ENCODE peak calls at places on chromosomes 7 and 10, in seven cellular contexts. One of them, this sample, is unnamed.

GRCh38 chr10:45419673-45420020 is 45.6 kb downstream of the ALOX5 start:
- DNase-seq in left lung: no peak
- DNase-seq in tibial artery: no peak
- DNase-seq in heart right ventricle: peak
- DNase-seq in fibroblast of the aortic adventitia: no peak
- DNase-seq in fibroblast of pulmonary artery: no peak
- DNase-seq in BJ: no peak
- DNase-seq in this sample: no peak

GRCh38 chr10:23174974-23175512 is 17.1 kb upstream of the PTF1A start:
- DNase-seq in left lung: no peak
- DNase-seq in tibial artery: no peak
- DNase-seq in heart right ventricle: no peak
- DNase-seq in fibroblast of the aortic adventitia: no peak
- DNase-seq in fibroblast of pulmonary artery: no peak
- DNase-seq in BJ: no peak
- DNase-seq in this sample: no peak

GRCh38 chr10:112663181-112663879 is 216.3 kb downstream of the VTI1A start:
- DNase-seq in left lung: no peak
- DNase-seq in tibial artery: no peak
- DNase-seq in heart right ventricle: no peak
- DNase-seq in fibroblast of the aortic adventitia: peak
- DNase-seq in fibroblast of pulmonary artery: peak
- DNase-seq in BJ: no peak
- DNase-seq in this sample: no peak

GRCh38 chr10:6337382-6337781 is 134.7 kb downstream of the PFKFB3 start:
- DNase-seq in left lung: no peak
- DNase-seq in tibial artery: no peak
- DNase-seq in heart right ventricle: no peak
- DNase-seq in fibroblast of the aortic adventitia: no peak
- DNase-seq in fibroblast of pulmonary artery: no peak
- DNase-seq in BJ: no peak
- DNase-seq in this sample: no peak

GRCh38 chr10:6748981-6749630 is 169.0 kb upstream of the PRKCQ start:
- DNase-seq in left lung: no peak
- DNase-seq in tibial artery: no peak
- DNase-seq in heart right ventricle: no peak
- DNase-seq in fibroblast of the aortic adventitia: peak
- DNase-seq in fibroblast of pulmonary artery: peak
- DNase-seq in BJ: peak
- DNase-seq in this sample: no peak

GRCh38 chr10:95391570-95392249 is 100.9 kb upstream of the PDLIM1 start:
- DNase-seq in left lung: no peak
- DNase-seq in tibial artery: no peak
- DNase-seq in heart right ventricle: no peak
- DNase-seq in fibroblast of the aortic adventitia: peak
- DNase-seq in fibroblast of pulmonary artery: peak
- DNase-seq in BJ: no peak
- DNase-seq in this sample: no peak

GRCh38 chr7:27199820-27200760 is at the start of gene HOXA13:
- DNase-seq in left lung: peak
- DNase-seq in tibial artery: no peak
- DNase-seq in heart right ventricle: no peak
- DNase-seq in fibroblast of the aortic adventitia: no peak
- DNase-seq in fibroblast of pulmonary artery: no peak
- DNase-seq in BJ: no peak
- DNase-seq in this sample: peak

GRCh38 chr7:150823010-150823409 is 22.4 kb downstream of the TMEM176A start:
- DNase-seq in left lung: no peak
- DNase-seq in tibial artery: no peak
- DNase-seq in heart right ventricle: no peak
- DNase-seq in fibroblast of the aortic adventitia: no peak
- DNase-seq in fibroblast of pulmonary artery: no peak
- DNase-seq in BJ: no peak
- DNase-seq in this sample: no peak

GRCh38 chr10:24505759-24506158 is 217.9 kb downstream of the ARHGAP21 start:
- DNase-seq in left lung: no peak
- DNase-seq in tibial artery: no peak
- DNase-seq in heart right ventricle: no peak
- DNase-seq in fibroblast of the aortic adventitia: peak
- DNase-seq in fibroblast of pulmonary artery: peak
- DNase-seq in BJ: no peak
- DNase-seq in this sample: no peak

GRCh38 chr7:158957507-158957900 is 101.1 kb downstream of the DYNC2I1 start:
- DNase-seq in left lung: peak
- DNase-seq in tibial artery: no peak
- DNase-seq in heart right ventricle: no peak
- DNase-seq in fibroblast of the aortic adventitia: no peak
- DNase-seq in fibroblast of pulmonary artery: no peak
- DNase-seq in BJ: no peak
- DNase-seq in this sample: no peak

GRCh38 chr10:49115015-49115795 is at the start of gene VSTM4:
- DNase-seq in left lung: peak
- DNase-seq in tibial artery: no peak
- DNase-seq in heart right ventricle: peak
- DNase-seq in fibroblast of the aortic adventitia: peak
- DNase-seq in fibroblast of pulmonary artery: peak
- DNase-seq in BJ: no peak
- DNase-seq in this sample: peak

GRCh38 chr10:88457680-88458079 is 125.4 kb downstream of the RNLS start:
- DNase-seq in left lung: no peak
- DNase-seq in tibial artery: no peak
- DNase-seq in heart right ventricle: no peak
- DNase-seq in fibroblast of the aortic adventitia: no peak
- DNase-seq in fibroblast of pulmonary artery: no peak
- DNase-seq in BJ: no peak
- DNase-seq in this sample: no peak

GRCh38 chr7:101315336-101315735 is 6.3 kb downstream of the IFT22 start:
- DNase-seq in left lung: no peak
- DNase-seq in tibial artery: no peak
- DNase-seq in heart right ventricle: no peak
- DNase-seq in fibroblast of the aortic adventitia: peak
- DNase-seq in fibroblast of pulmonary artery: peak
- DNase-seq in BJ: no peak
- DNase-seq in this sample: no peak

GRCh38 chr10:76179806-76180205 is 748.4 kb downstream of the LRMDA start:
- DNase-seq in left lung: no peak
- DNase-seq in tibial artery: no peak
- DNase-seq in heart right ventricle: no peak
- DNase-seq in fibroblast of the aortic adventitia: no peak
- DNase-seq in fibroblast of pulmonary artery: no peak
- DNase-seq in BJ: no peak
- DNase-seq in this sample: no peak

GRCh38 chr10:89165923-89166322 is 41.2 kb downstream of the CH25H start:
- DNase-seq in left lung: no peak
- DNase-seq in tibial artery: no peak
- DNase-seq in heart right ventricle: no peak
- DNase-seq in fibroblast of the aortic adventitia: no peak
- DNase-seq in fibroblast of pulmonary artery: peak
- DNase-seq in BJ: no peak
- DNase-seq in this sample: no peak

GRCh38 chr7:149625947-149626392 is 128.4 kb upstream of the ZNF746 start:
- DNase-seq in left lung: no peak
- DNase-seq in tibial artery: no peak
- DNase-seq in heart right ventricle: no peak
- DNase-seq in fibroblast of the aortic adventitia: no peak
- DNase-seq in fibroblast of pulmonary artery: no peak
- DNase-seq in BJ: peak
- DNase-seq in this sample: no peak
- H3K4me3 ChIP-seq in left lung: no peak
- H3K4me3 ChIP-seq in tibial artery: no peak
- H3K4me3 ChIP-seq in heart right ventricle: no peak
- H3K4me3 ChIP-seq in fibroblast of the aortic adventitia: no peak
- H3K4me3 ChIP-seq in fibroblast of pulmonary artery: no peak
- H3K4me3 ChIP-seq in BJ: peak
- H3K4me3 ChIP-seq in this sample: no peak

GRCh38 chr10:665579-666091 is 23.8 kb downstream of the DIP2C start:
- DNase-seq in left lung: no peak
- DNase-seq in tibial artery: peak
- DNase-seq in heart right ventricle: no peak
- DNase-seq in fibroblast of the aortic adventitia: peak
- DNase-seq in fibroblast of pulmonary artery: peak
- DNase-seq in BJ: no peak
- DNase-seq in this sample: peak
- H3K4me3 ChIP-seq in left lung: peak
- H3K4me3 ChIP-seq in tibial artery: peak
- H3K4me3 ChIP-seq in heart right ventricle: peak
- H3K4me3 ChIP-seq in fibroblast of the aortic adventitia: peak
- H3K4me3 ChIP-seq in fibroblast of pulmonary artery: peak
- H3K4me3 ChIP-seq in BJ: no peak
- H3K4me3 ChIP-seq in this sample: peak

DNA sequence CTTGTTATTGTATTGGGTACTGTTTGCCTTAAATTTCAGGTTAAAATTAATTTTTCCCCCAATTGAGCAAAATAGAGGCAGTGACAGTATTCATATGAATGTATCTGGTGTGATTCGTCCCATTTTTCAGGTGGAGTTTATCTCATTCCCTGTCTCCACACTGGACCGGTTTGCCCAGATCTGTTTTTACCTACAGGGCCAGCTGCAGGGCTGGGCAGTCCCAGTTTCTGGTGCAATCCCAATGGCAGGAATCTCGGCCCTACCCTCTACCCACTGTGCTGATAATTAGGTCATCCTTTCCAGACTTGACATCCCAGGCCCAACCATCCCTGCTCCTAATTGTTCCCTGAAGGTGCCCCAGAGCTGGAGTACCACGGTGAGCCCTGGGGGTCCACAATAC is 49.8 kb upstream of the NFE2L3 start:
- DNase-seq in left lung: no peak
- DNase-seq in tibial artery: no peak
- DNase-seq in heart right ventricle: no peak
- DNase-seq in fibroblast of the aortic adventitia: no peak
- DNase-seq in fibroblast of pulmonary artery: no peak
- DNase-seq in BJ: no peak
- DNase-seq in this sample: no peak
- H3K4me3 ChIP-seq in left lung: peak
- H3K4me3 ChIP-seq in tibial artery: peak
- H3K4me3 ChIP-seq in heart right ventricle: no peak
- H3K4me3 ChIP-seq in fibroblast of the aortic adventitia: no peak
- H3K4me3 ChIP-seq in fibroblast of pulmonary artery: no peak
- H3K4me3 ChIP-seq in BJ: no peak
- H3K4me3 ChIP-seq in this sample: no peak

GRCh38 chr10:14369881-14370280 is 39.2 kb upstream of the FRMD4A start:
- DNase-seq in left lung: no peak
- DNase-seq in tibial artery: no peak
- DNase-seq in heart right ventricle: no peak
- DNase-seq in fibroblast of the aortic adventitia: no peak
- DNase-seq in fibroblast of pulmonary artery: no peak
- DNase-seq in BJ: no peak
- DNase-seq in this sample: no peak
- H3K4me3 ChIP-seq in left lung: no peak
- H3K4me3 ChIP-seq in tibial artery: no peak
- H3K4me3 ChIP-seq in heart right ventricle: no peak
- H3K4me3 ChIP-seq in fibroblast of the aortic adventitia: no peak
- H3K4me3 ChIP-seq in fibroblast of pulmonary artery: no peak
- H3K4me3 ChIP-seq in BJ: no peak
- H3K4me3 ChIP-seq in this sample: no peak

DNA sequence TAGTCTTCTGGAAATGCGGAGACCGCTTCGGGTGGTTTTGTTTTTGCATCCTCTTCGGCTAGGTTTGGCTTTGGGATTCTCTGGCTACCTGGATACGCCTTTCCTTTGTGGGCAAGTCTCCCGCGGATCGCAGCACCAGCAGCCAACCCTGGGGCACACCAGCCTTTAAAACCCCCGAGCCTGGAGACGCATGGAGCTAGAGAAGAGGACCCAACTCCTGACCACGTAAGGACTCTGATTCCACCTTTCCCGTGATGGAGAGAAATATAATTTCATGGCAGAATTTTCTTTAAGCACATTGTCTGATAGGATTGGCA is 535.4 kb upstream of the GALNT17 start:
- DNase-seq in left lung: no peak
- DNase-seq in tibial artery: no peak
- DNase-seq in heart right ventricle: no peak
- DNase-seq in fibroblast of the aortic adventitia: no peak
- DNase-seq in fibroblast of pulmonary artery: no peak
- DNase-seq in BJ: no peak
- DNase-seq in this sample: no peak
- H3K4me3 ChIP-seq in left lung: peak
- H3K4me3 ChIP-seq in tibial artery: peak
- H3K4me3 ChIP-seq in heart right ventricle: peak
- H3K4me3 ChIP-seq in fibroblast of the aortic adventitia: no peak
- H3K4me3 ChIP-seq in fibroblast of pulmonary artery: no peak
- H3K4me3 ChIP-seq in BJ: no peak
- H3K4me3 ChIP-seq in this sample: peak

GRCh38 chr7:106597014-106597413 is 63.9 kb downstream of the CCDC71L start:
- DNase-seq in left lung: no peak
- DNase-seq in tibial artery: no peak
- DNase-seq in heart right ventricle: no peak
- DNase-seq in fibroblast of the aortic adventitia: no peak
- DNase-seq in fibroblast of pulmonary artery: no peak
- DNase-seq in BJ: no peak
- DNase-seq in this sample: no peak

GRCh38 chr7:106597751-106598619 is 63.0 kb downstream of the CCDC71L start:
- DNase-seq in left lung: no peak
- DNase-seq in tibial artery: no peak
- DNase-seq in heart right ventricle: no peak
- DNase-seq in fibroblast of the aortic adventitia: no peak
- DNase-seq in fibroblast of pulmonary artery: no peak
- DNase-seq in BJ: no peak
- DNase-seq in this sample: no peak

GRCh38 chr7:106599343-106599698 is 61.6 kb downstream of the CCDC71L start:
- DNase-seq in left lung: no peak
- DNase-seq in tibial artery: no peak
- DNase-seq in heart right ventricle: no peak
- DNase-seq in fibroblast of the aortic adventitia: no peak
- DNase-seq in fibroblast of pulmonary artery: no peak
- DNase-seq in BJ: no peak
- DNase-seq in this sample: no peak

GRCh38 chr7:106600569-106601373 is 60.2 kb downstream of the CCDC71L start:
- DNase-seq in left lung: no peak
- DNase-seq in tibial artery: no peak
- DNase-seq in heart right ventricle: no peak
- DNase-seq in fibroblast of the aortic adventitia: no peak
- DNase-seq in fibroblast of pulmonary artery: peak
- DNase-seq in BJ: no peak
- DNase-seq in this sample: no peak

GRCh38 chr7:106598663-106599342 is 62.2 kb downstream of the CCDC71L start:
- DNase-seq in left lung: no peak
- DNase-seq in tibial artery: peak
- DNase-seq in heart right ventricle: peak
- DNase-seq in fibroblast of the aortic adventitia: peak
- DNase-seq in fibroblast of pulmonary artery: peak
- DNase-seq in BJ: no peak
- DNase-seq in this sample: peak
- H3K4me3 ChIP-seq in left lung: peak
- H3K4me3 ChIP-seq in tibial artery: peak
- H3K4me3 ChIP-seq in heart right ventricle: peak
- H3K4me3 ChIP-seq in fibroblast of the aortic adventitia: peak
- H3K4me3 ChIP-seq in fibroblast of pulmonary artery: peak
- H3K4me3 ChIP-seq in BJ: peak
- H3K4me3 ChIP-seq in this sample: peak

DNA sequence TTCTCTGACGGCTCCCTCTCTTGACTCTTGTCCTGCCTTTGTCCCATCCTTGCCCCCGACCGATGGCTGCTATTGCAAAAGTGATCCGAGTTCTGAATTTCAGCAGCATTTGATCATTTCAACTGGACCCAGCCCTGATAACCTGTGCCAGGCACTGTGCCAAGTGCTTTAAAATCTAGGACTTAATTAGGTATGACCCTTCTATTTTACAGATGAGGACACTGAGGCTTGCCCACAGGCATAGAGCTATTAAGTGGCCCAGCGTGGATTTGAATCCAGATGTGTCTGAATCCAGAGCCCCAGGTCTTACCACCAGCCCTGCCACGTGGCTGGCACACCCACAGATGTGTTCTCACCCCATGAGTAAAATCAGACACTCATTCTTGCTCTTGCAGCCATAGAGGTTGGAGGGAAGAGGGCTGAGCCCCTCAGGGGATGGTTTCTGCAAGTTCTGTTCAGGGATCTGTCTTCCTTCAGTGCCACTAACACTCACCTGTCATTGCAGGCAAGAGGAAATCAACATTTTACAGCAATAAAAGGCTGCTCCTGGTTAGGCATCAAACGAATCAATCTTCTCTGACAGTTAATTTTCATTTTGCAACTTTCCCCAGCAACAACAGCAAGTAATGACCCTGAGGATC is 101.2 kb downstream of the GRID1 start:
- DNase-seq in left lung: no peak
- DNase-seq in tibial artery: peak
- DNase-seq in heart right ventricle: no peak
- DNase-seq in fibroblast of the aortic adventitia: no peak
- DNase-seq in fibroblast of pulmonary artery: no peak
- DNase-seq in BJ: no peak
- DNase-seq in this sample: no peak
- H3K4me3 ChIP-seq in left lung: no peak
- H3K4me3 ChIP-seq in tibial artery: no peak
- H3K4me3 ChIP-seq in heart right ventricle: no peak
- H3K4me3 ChIP-seq in fibroblast of the aortic adventitia: no peak
- H3K4me3 ChIP-seq in fibroblast of pulmonary artery: no peak
- H3K4me3 ChIP-seq in BJ: no peak
- H3K4me3 ChIP-seq in this sample: no peak

This sample was measured in upper lobe of right lung.